ENCODE peak calls at places on chromosomes 6 and 20, in six cellular contexts. One of them, this sample, is unnamed.

GRCh38 chr6:75196051-75196743 is 9.7 kb downstream of the COL12A1 start:
- DNase-seq in GM10248: no peak
- DNase-seq in HFF-Myc: no peak
- DNase-seq in mesothelial cell of epicardium: no peak
- DNase-seq in T-helper 2 cell: no peak
- DNase-seq in activated naive CD4-positive, alpha-beta T cell: no peak
- DNase-seq in this sample: no peak

GRCh38 chr6:162179196-162179951 is 548.2 kb downstream of the PRKN start:
- DNase-seq in GM10248: no peak
- DNase-seq in HFF-Myc: no peak
- DNase-seq in mesothelial cell of epicardium: no peak
- DNase-seq in T-helper 2 cell: no peak
- DNase-seq in activated naive CD4-positive, alpha-beta T cell: no peak
- DNase-seq in this sample: no peak

GRCh38 chr6:133971861-133972260 is 18.8 kb downstream of the TBPL1 start:
- DNase-seq in GM10248: no peak
- DNase-seq in HFF-Myc: no peak
- DNase-seq in mesothelial cell of epicardium: no peak
- DNase-seq in T-helper 2 cell: no peak
- DNase-seq in activated naive CD4-positive, alpha-beta T cell: no peak
- DNase-seq in this sample: no peak

GRCh38 chr6:134363323-134364039 is 45.6 kb upstream of the SGK1 start:
- DNase-seq in GM10248: no peak
- DNase-seq in HFF-Myc: no peak
- DNase-seq in mesothelial cell of epicardium: no peak
- DNase-seq in T-helper 2 cell: no peak
- DNase-seq in activated naive CD4-positive, alpha-beta T cell: no peak
- DNase-seq in this sample: no peak

GRCh38 chr6:82245376-82245775 is 2.2 kb downstream of the IBTK start:
- DNase-seq in GM10248: no peak
- DNase-seq in HFF-Myc: no peak
- DNase-seq in mesothelial cell of epicardium: no peak
- DNase-seq in T-helper 2 cell: no peak
- DNase-seq in activated naive CD4-positive, alpha-beta T cell: no peak
- DNase-seq in this sample: no peak

GRCh38 chr6:71139249-71139648 is 149.4 kb upstream of the OGFRL1 start:
- DNase-seq in GM10248: no peak
- DNase-seq in HFF-Myc: no peak
- DNase-seq in mesothelial cell of epicardium: no peak
- DNase-seq in T-helper 2 cell: no peak
- DNase-seq in activated naive CD4-positive, alpha-beta T cell: no peak
- DNase-seq in this sample: no peak

GRCh38 chr6:80006541-80006940 is 2.1 kb downstream of the TTK start:
- DNase-seq in GM10248: no peak
- DNase-seq in HFF-Myc: no peak
- DNase-seq in mesothelial cell of epicardium: no peak
- DNase-seq in T-helper 2 cell: no peak
- DNase-seq in activated naive CD4-positive, alpha-beta T cell: no peak
- DNase-seq in this sample: no peak

GRCh38 chr20:8095648-8096572 is 36.2 kb upstream of the PLCB1 start:
- DNase-seq in GM10248: no peak
- DNase-seq in HFF-Myc: no peak
- DNase-seq in mesothelial cell of epicardium: no peak
- DNase-seq in T-helper 2 cell: no peak
- DNase-seq in activated naive CD4-positive, alpha-beta T cell: no peak
- DNase-seq in this sample: no peak

GRCh38 chr6:15962449-15962764 is 166.5 kb upstream of the MYLIP start:
- DNase-seq in GM10248: peak; percentile 22
- DNase-seq in HFF-Myc: peak; percentile 61
- DNase-seq in mesothelial cell of epicardium: no peak
- DNase-seq in T-helper 2 cell: no peak
- DNase-seq in activated naive CD4-positive, alpha-beta T cell: no peak
- DNase-seq in this sample: no peak

GRCh38 chr20:43459022-43459942 is 1.6 kb downstream of the SRSF6 start:
- DNase-seq in GM10248: no peak
- DNase-seq in HFF-Myc: no peak
- DNase-seq in mesothelial cell of epicardium: no peak
- DNase-seq in T-helper 2 cell: no peak
- DNase-seq in activated naive CD4-positive, alpha-beta T cell: no peak
- DNase-seq in this sample: no peak

GRCh38 chr20:62872184-62872862 is 10.7 kb upstream of the TCFL5 start:
- DNase-seq in GM10248: no peak
- DNase-seq in HFF-Myc: no peak
- DNase-seq in mesothelial cell of epicardium: no peak
- DNase-seq in T-helper 2 cell: no peak
- DNase-seq in activated naive CD4-positive, alpha-beta T cell: no peak
- DNase-seq in this sample: no peak

GRCh38 chr6:55825402-55826051 is 49.9 kb downstream of the BMP5 start:
- DNase-seq in GM10248: no peak
- DNase-seq in HFF-Myc: no peak
- DNase-seq in mesothelial cell of epicardium: no peak
- DNase-seq in T-helper 2 cell: no peak
- DNase-seq in activated naive CD4-positive, alpha-beta T cell: no peak
- DNase-seq in this sample: no peak

GRCh38 chr6:170147056-170147787 is 143.7 kb downstream of the DLL1 start:
- DNase-seq in GM10248: no peak
- DNase-seq in HFF-Myc: no peak
- DNase-seq in mesothelial cell of epicardium: no peak
- DNase-seq in T-helper 2 cell: no peak
- DNase-seq in activated naive CD4-positive, alpha-beta T cell: no peak
- DNase-seq in this sample: no peak

GRCh38 chr6:13848553-13849150 is 34.3 kb upstream of the MCUR1 start:
- DNase-seq in GM10248: no peak
- DNase-seq in HFF-Myc: no peak
- DNase-seq in mesothelial cell of epicardium: no peak
- DNase-seq in T-helper 2 cell: no peak
- DNase-seq in activated naive CD4-positive, alpha-beta T cell: no peak
- DNase-seq in this sample: no peak

GRCh38 chr6:160261991-160262718 is 3.5 kb upstream of the SLC22A2 start:
- DNase-seq in GM10248: no peak
- DNase-seq in HFF-Myc: no peak
- DNase-seq in mesothelial cell of epicardium: no peak
- DNase-seq in T-helper 2 cell: no peak
- DNase-seq in activated naive CD4-positive, alpha-beta T cell: no peak
- DNase-seq in this sample: peak; percentile 58

GRCh38 chr6:17417817-17418216 is 24.4 kb downstream of the CAP2 start:
- DNase-seq in GM10248: no peak
- DNase-seq in HFF-Myc: peak; percentile 51
- DNase-seq in mesothelial cell of epicardium: no peak
- DNase-seq in T-helper 2 cell: no peak
- DNase-seq in activated naive CD4-positive, alpha-beta T cell: no peak
- DNase-seq in this sample: peak; percentile 32

GRCh38 chr6:112144145-112144926 is 56.9 kb downstream of the FAM229B start:
- DNase-seq in GM10248: no peak
- DNase-seq in HFF-Myc: peak; percentile 63
- DNase-seq in mesothelial cell of epicardium: no peak
- DNase-seq in T-helper 2 cell: no peak
- DNase-seq in activated naive CD4-positive, alpha-beta T cell: no peak
- DNase-seq in this sample: no peak

GRCh38 chr6:40477246-40478126 is 109.7 kb downstream of the LRFN2 start:
- DNase-seq in GM10248: no peak
- DNase-seq in HFF-Myc: no peak
- DNase-seq in mesothelial cell of epicardium: no peak
- DNase-seq in T-helper 2 cell: no peak
- DNase-seq in activated naive CD4-positive, alpha-beta T cell: no peak
- DNase-seq in this sample: peak; percentile 33

GRCh38 chr6:161373905-161374451 is 100.1 kb upstream of the AGPAT4 start:
- DNase-seq in GM10248: peak; percentile 55
- DNase-seq in HFF-Myc: peak; percentile 32
- DNase-seq in mesothelial cell of epicardium: no peak
- DNase-seq in T-helper 2 cell: peak; percentile 33
- DNase-seq in activated naive CD4-positive, alpha-beta T cell: peak; percentile 30
- DNase-seq in this sample: peak; percentile 68

GRCh38 chr6:122154912-122155516 is 244.4 kb upstream of the HSF2 start:
- DNase-seq in GM10248: no peak
- DNase-seq in HFF-Myc: no peak
- DNase-seq in mesothelial cell of epicardium: no peak
- DNase-seq in T-helper 2 cell: no peak
- DNase-seq in activated naive CD4-positive, alpha-beta T cell: no peak
- DNase-seq in this sample: peak; percentile 16

GRCh38 chr6:136784910-136785746 is 7.1 kb downstream of the MAP3K5 start:
- DNase-seq in GM10248: no peak
- DNase-seq in HFF-Myc: no peak
- DNase-seq in mesothelial cell of epicardium: no peak
- DNase-seq in T-helper 2 cell: no peak
- DNase-seq in activated naive CD4-positive, alpha-beta T cell: no peak
- DNase-seq in this sample: no peak